ENCODE peak calls at places on chromosomes 5 and 9, in five cellular contexts. C is PC-9, Y is fibroblast of the aortic adventitia, O is choroid plexus epithelial cell, F is WTC11. V is an unnamed sample.

GRCh38 chr5:147560982-147561381 is 51.1 kb upstream of the DPYSL3 start:
- DNase-seq in F (no peak), Y (no peak), O (no peak), C (no peak), V (no peak)

GRCh38 chr5:91312698-91313097 is 70.4 kb downstream of the ARRDC3 start:
- DNase-seq in O (peak; percentile 37), F (no peak), Y (peak; percentile 24), C (no peak), V (no peak)

GRCh38 chr5:7186818-7187217 is 209.1 kb upstream of the ADCY2 start:
- DNase-seq in F (no peak), Y (no peak), C (no peak), O (no peak), V (no peak)

GRCh38 chr5:157271740-157272271 is 5.9 kb downstream of the CYFIP2 start:
- DNase-seq in F (no peak), Y (no peak), C (no peak), O (no peak), V (no peak)

GRCh38 chr9:16688814-16689213 is 181.7 kb downstream of the BNC2 start:
- DNase-seq in Y (peak; percentile 43), O (peak; percentile 45), F (no peak), C (no peak), V (no peak)

GRCh38 chr5:121121786-121122185 is 657.7 kb downstream of the PRR16 start:
- DNase-seq in F (no peak), O (no peak), C (no peak), Y (no peak), V (no peak)

GRCh38 chr5:127216906-127217675 is 73.5 kb upstream of the MEGF10 start:
- DNase-seq in Y (no peak), C (no peak), O (no peak), F (peak; percentile 20), V (no peak)

GRCh38 chr5:61951295-61951694 is 354.7 kb upstream of the KIF2A start:
- DNase-seq in F (no peak), O (no peak), Y (no peak), C (no peak), V (no peak)

GRCh38 chr9:133370680-133371079 is 5.2 kb downstream of the SURF4 start:
- DNase-seq in O (no peak), C (no peak), Y (no peak), F (no peak), V (no peak)

GRCh38 chr5:67998709-67999251 is 216.8 kb upstream of the PIK3R1 start:
- DNase-seq in F (no peak), O (peak; percentile 82), Y (peak; percentile 42), C (no peak), V (no peak)

GRCh38 chr9:95864852-95865580 is 10.5 kb upstream of the ERCC6L2 start:
- DNase-seq in Y (no peak), O (no peak), C (no peak), F (no peak), V (no peak)

GRCh38 chr5:149682532-149683076 is 47.5 kb upstream of the PPARGC1B start:
- DNase-seq in Y (no peak), O (no peak), C (no peak), F (no peak), V (no peak)

GRCh38 chr9:134205636-134206316 is 41.4 kb upstream of the RNU6ATAC start:
- DNase-seq in Y (peak; percentile 66), O (no peak), F (no peak), C (no peak), V (no peak)

GRCh38 chr5:9653811-9654210 is 23.7 kb upstream of the TAS2R1 start:
- DNase-seq in F (no peak), C (peak; percentile 89), Y (peak; percentile 93), O (peak; percentile 94), V (peak; percentile 42)

GRCh38 chr9:94945191-94946144 is 219.0 kb downstream of the AOPEP start:
- DNase-seq in Y (peak; percentile 84), F (no peak), O (peak; percentile 87), C (peak; percentile 70), V (no peak)

GRCh38 chr5:55551298-55551846 is 16.6 kb upstream of the PLPP1 start:
- DNase-seq in F (no peak), Y (no peak), C (no peak), O (no peak), V (no peak)

GRCh38 chr5:145715412-145715811 is 119.7 kb downstream of the PRELID2 start:
- DNase-seq in Y (no peak), C (no peak), O (no peak), F (no peak), V (no peak)

GRCh38 chr5:145718956-145719355 is 116.2 kb downstream of the PRELID2 start:
- DNase-seq in Y (peak; percentile 62), F (no peak), C (no peak), O (peak; percentile 57), V (no peak)
- TF ChIP-seq CTCF in Y (peak; percentile 78), F (no peak), C (peak; percentile 55), O (peak; percentile 65), V (no peak)

DNA sequence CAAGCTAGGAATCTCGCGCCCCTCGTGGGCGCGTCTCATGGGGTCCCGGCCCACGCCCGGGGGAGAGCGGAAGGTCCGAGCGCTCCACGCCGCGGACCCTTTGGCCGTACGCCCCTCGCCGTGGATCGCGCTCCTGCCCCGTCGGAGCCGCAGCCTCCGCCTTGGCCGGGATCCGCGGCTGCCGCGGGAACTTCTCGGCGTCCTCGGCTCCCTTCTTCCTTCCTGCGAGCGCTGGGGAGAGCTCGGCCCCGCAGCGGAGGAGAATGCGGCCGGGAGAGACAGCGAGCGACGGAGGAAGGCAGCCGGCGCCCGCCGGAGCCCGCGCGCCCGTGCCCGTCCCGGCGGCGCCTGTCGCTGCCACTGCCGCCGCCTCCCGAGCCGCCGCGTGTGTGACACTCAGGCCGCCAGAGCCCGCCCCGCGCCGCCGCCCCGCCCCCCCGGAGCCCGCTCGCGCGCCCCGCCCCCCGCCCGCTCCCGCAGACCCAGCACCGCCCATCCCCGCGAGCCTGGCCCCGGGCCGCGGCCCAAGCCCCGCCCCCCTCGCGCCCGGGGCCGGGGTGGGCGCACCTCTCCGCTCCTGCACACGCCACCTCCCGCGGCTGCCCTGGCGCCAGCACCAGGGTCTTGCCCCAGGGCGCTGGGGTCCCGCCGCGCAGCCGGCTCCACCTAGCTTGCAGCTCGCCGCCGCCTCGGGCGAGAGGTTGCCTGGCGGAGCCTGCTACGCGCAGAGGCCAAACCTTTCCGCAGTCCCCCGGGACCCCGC is at the start of gene SHB:
- DNase-seq in O (peak; percentile 59), C (no peak), F (peak; percentile 77), Y (peak; percentile 43), V (peak; percentile 70)
- TF ChIP-seq CTCF in O (no peak), C (no peak), F (no peak), Y (no peak), V (no peak)

DNA sequence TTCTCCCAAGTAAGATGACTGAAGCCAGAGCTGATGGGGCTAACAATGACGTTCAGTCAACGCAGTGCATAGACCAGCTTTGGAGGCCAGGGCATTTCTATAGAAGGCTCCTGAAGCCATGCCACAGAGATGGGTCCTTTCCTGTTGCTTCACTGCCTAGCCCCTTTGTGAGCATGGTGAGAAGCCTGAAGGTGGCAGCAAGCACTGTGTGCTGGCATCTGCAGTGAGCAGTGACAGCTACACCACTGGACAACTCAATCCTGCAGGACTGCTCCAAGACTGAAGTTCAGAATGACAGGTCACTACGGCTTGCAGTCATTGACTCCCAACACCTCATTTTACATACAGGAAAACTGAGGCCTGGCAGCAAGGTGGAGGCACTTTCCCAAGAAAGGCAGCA is 229.0 kb downstream of the TSSK1B start:
- DNase-seq in C (no peak), O (no peak), F (no peak), Y (no peak), V (no peak)
- TF ChIP-seq CTCF in C (no peak), O (peak; percentile 9), F (no peak), Y (no peak), V (no peak)

DNA sequence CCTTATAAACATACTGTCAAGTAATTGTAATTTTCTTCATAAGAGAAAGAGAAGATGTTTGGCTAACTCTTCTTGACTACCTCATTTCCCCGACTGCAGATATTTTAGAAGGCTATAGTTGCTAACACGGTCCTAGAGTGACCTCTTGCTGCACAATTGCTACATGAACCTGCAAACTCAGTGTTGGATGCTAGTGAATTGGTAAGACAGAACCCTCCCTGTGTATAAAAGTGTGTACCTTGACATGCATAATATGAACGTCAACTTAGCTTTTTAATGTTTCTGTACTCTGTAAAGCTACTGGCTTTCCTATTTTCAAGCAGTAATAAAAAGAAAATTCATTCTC is 46.7 kb upstream of the CER1 start:
- DNase-seq in Y (peak; percentile 53), O (peak; percentile 52), F (peak; percentile 18), C (no peak), V (no peak)
- TF ChIP-seq CTCF in Y (peak; percentile 43), O (peak; percentile 38), F (no peak), C (no peak), V (no peak)

GRCh38 chr5:88690619-88691560 is 192.1 kb downstream of the MEF2C start:
- DNase-seq in Y (peak; percentile 63), O (peak; percentile 76), C (no peak), F (peak; percentile 76), V (peak; percentile 75)

GRCh38 chr5:88694087-88694703 is 188.8 kb downstream of the MEF2C start:
- DNase-seq in F (no peak), O (no peak), Y (no peak), C (no peak), V (no peak)

GRCh38 chr5:88691945-88692868 is 190.8 kb downstream of the MEF2C start:
- DNase-seq in C (no peak), F (peak; percentile 42), O (no peak), Y (no peak), V (no peak)

GRCh38 chr5:88695232-88695631 is 187.8 kb downstream of the MEF2C start:
- DNase-seq in Y (no peak), C (no peak), O (no peak), F (no peak), V (no peak)

DNA sequence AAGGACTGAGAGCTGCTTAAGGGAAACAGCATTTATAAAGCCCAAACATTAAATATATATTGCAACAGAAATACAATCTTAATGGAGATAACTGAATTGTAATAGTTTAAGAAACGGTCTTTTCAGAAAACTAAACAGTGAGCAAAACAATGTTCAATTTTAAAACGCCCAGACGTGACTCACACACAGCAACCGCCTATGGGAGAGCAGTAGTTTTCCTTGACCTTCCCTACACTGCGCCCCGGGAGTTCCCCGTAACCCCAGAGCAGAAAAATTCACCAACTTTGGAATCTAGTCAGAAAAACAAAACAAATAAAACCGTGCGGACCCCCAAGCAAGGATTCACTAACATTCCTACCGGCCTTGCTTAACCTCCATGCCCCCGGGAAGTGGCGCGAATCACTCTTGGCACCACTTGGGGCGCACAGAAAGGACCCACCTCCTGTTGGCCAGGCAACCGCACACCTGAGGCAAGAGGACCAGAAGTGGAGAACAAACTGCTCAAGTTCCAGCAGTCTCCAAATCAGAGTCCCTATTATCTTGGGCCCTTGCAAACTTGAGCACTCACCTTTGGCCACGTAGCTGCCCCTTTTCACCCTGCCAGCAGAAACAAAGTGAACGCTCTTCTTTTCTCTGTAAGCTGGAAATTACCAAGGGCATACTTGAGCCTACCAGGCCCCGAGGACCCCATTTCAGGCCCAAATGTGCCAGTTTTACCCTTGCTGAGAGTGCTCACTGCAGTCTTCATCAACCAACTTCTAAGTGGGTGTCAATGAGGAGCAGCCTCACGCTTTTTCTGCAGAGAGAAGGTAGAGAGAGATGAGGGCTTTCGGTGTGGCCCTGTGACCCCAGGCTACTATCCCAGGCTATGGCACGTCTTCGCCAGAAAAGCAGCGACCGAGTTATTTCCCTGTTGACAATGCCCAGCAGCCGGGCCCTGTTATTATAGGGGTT is 189.7 kb downstream of the MEF2C start:
- DNase-seq in F (peak; percentile 59), Y (no peak), C (no peak), O (no peak), V (no peak)
- TF ChIP-seq CTCF in F (no peak), Y (no peak), C (no peak), O (no peak), V (no peak)